ENCODE peak calls at places on chromosomes 13 and 19, in ten cellular contexts. T is cardiac muscle cell, A is tibial nerve, M is sigmoid colon, P is H9, J is fibroblast of lung, I is adrenal gland, Y is colonic mucosa, S is spleen, N is psoas muscle. K is an unnamed sample. For H3K4me1, the result is how much of the 10 kb centered on the place peaks cover.

GRCh38 chr19:42555317-42555716 is 27.0 kb upstream of the CEACAM1 start:
- DNase-seq in T (no peak), A (no peak), M (no peak), P (peak), J (no peak), I (no peak), Y (no peak), S (peak), N (no peak), K (no peak)

GRCh38 chr19:23071087-23071511 is 45.7 kb upstream of the ZNF730 start:
- DNase-seq in T (no peak), A (no peak), M (peak), P (peak), J (peak), I (no peak), Y (peak), S (no peak), N (no peak), K (no peak)

GRCh38 chr13:72163671-72164070 is 296.7 kb upstream of the DACH1 start:
- DNase-seq in T (no peak), A (no peak), M (no peak), P (no peak), J (no peak), I (peak), Y (no peak), S (no peak), N (no peak), K (no peak)

GRCh38 chr13:20414475-20415287 is 111.0 kb downstream of the CRYL1 start:
- DNase-seq in T (no peak), A (no peak), M (no peak), P (peak), J (no peak), I (no peak), Y (no peak), S (no peak), N (no peak), K (no peak)

GRCh38 chr13:54628383-54628782 is 1599.8 kb downstream of the OLFM4 start:
- DNase-seq in T (no peak), A (no peak), M (no peak), P (no peak), J (no peak), I (no peak), Y (no peak), S (no peak), N (no peak), K (no peak)

GRCh38 chr13:28653111-28653510 is 5.8 kb upstream of the POMP start:
- DNase-seq in T (no peak), A (no peak), M (no peak), P (no peak), J (peak), I (no peak), Y (no peak), S (no peak), N (no peak), K (no peak)

GRCh38 chr13:77697208-77698103 is at the start of gene SLAIN1:
- DNase-seq in T (peak), A (peak), M (peak), P (peak), J (peak), I (peak), Y (peak), S (peak), N (peak), K (peak)

GRCh38 chr19:38647966-38648788 is 728 bp downstream of the ACTN4 start:
- DNase-seq in T (peak), A (no peak), M (no peak), P (no peak), J (no peak), I (no peak), Y (peak), S (no peak), N (no peak), K (no peak)

GRCh38 chr19:50713556-50714236 is 5.9 kb downstream of the SHANK1 start:
- DNase-seq in T (no peak), A (no peak), M (no peak), P (no peak), J (no peak), I (no peak), Y (no peak), S (no peak), N (peak), K (no peak)

GRCh38 chr19:4913996-4914735 is 4.9 kb downstream of the UHRF1 start:
- DNase-seq in T (no peak), A (no peak), M (no peak), P (no peak), J (peak), I (no peak), Y (no peak), S (no peak), N (no peak), K (no peak)

GRCh38 chr13:32443111-32443510 is 15.2 kb upstream of the N4BP2L1 start:
- DNase-seq in T (peak), A (no peak), M (no peak), P (no peak), J (peak), I (no peak), Y (no peak), S (no peak), N (no peak), K (no peak)

GRCh38 chr19:44927746-44928145 is 13.3 kb downstream of the APOC1 start:
- DNase-seq in T (no peak), A (no peak), M (no peak), P (no peak), J (peak), I (no peak), Y (no peak), S (no peak), N (no peak), K (no peak)

GRCh38 chr19:44925114-44925891 is 10.9 kb downstream of the APOC1 start:
- DNase-seq in T (no peak), A (peak), M (peak), P (no peak), J (peak), I (peak), Y (peak), S (peak), N (peak), K (peak)

GRCh38 chr19:44930088-44930487 is 11.9 kb upstream of the APOC4 start:
- DNase-seq in T (no peak), A (no peak), M (no peak), P (no peak), J (no peak), I (no peak), Y (no peak), S (no peak), N (no peak), K (no peak)

DNA sequence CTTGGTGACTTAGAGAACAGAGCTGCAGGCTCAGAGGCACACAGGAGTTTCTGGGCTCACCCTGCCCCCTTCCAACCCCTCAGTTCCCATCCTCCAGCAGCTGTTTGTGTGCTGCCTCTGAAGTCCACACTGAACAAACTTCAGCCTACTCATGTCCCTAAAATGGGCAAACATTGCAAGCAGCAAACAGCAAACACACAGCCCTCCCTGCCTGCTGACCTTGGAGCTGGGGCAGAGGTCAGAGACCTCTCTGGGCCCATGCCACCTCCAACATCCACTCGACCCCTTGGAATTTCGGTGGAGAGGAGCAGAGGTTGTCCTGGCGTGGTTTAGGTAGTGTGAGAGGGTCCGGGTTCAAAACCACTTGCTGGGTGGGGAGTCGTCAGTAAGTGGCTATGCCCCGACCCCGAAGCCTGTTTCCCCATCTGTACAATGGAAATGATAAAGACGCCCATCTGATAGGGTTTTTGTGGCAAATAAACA is 9.9 kb downstream of the APOC1 start:
- DNase-seq in T (no peak), A (no peak), M (no peak), P (no peak), J (no peak), I (no peak), Y (no peak), S (no peak), N (no peak), K (no peak)
- H3K27ac ChIP-seq in T (no peak), A (no peak), M (peak), P (no peak), J (no peak), I (peak), Y (peak), S (no peak), N (no peak), K (peak)

GRCh38 chr13:84605927-84606326 is 723.7 kb upstream of the SLITRK1 start:
- DNase-seq in T (no peak), A (no peak), M (no peak), P (peak), J (no peak), I (no peak), Y (no peak), S (no peak), N (no peak), K (no peak)
- TF ChIP-seq CTCF in T (no peak), A (no peak), M (no peak), P (peak), J (no peak), I (no peak), Y (no peak), S (no peak), N (no peak), K (no peak)

GRCh38 chr13:113967206-113967720 is 6.6 kb downstream of the C13orf46 start:
- DNase-seq in T (no peak), A (no peak), M (peak), P (no peak), J (no peak), I (no peak), Y (no peak), S (no peak), N (peak), K (peak)

GRCh38 chr13:113969973-113970611 is 3.8 kb downstream of the C13orf46 start:
- DNase-seq in T (no peak), A (no peak), M (peak), P (no peak), J (no peak), I (no peak), Y (peak), S (peak), N (peak), K (peak)

GRCh38 chr13:113969311-113969972 is 4.4 kb downstream of the C13orf46 start:
- DNase-seq in T (no peak), A (peak), M (peak), P (no peak), J (no peak), I (no peak), Y (no peak), S (peak), N (peak), K (peak)

GRCh38 chr13:113967729-113968462 is 6.0 kb downstream of the C13orf46 start:
- DNase-seq in T (no peak), A (no peak), M (peak), P (no peak), J (no peak), I (no peak), Y (no peak), S (peak), N (peak), K (peak)

GRCh38 chr13:113968463-113969310 is 5.2 kb downstream of the C13orf46 start:
- DNase-seq in T (no peak), A (no peak), M (peak), P (no peak), J (no peak), I (no peak), Y (no peak), S (peak), N (peak), K (peak)
- H3K4me1 ChIP-seq in T (under half), A (under half), M (under half), P (under half), J (under half), I (under half), Y (under half), S (under half), N (under half), K (under half)

DNA sequence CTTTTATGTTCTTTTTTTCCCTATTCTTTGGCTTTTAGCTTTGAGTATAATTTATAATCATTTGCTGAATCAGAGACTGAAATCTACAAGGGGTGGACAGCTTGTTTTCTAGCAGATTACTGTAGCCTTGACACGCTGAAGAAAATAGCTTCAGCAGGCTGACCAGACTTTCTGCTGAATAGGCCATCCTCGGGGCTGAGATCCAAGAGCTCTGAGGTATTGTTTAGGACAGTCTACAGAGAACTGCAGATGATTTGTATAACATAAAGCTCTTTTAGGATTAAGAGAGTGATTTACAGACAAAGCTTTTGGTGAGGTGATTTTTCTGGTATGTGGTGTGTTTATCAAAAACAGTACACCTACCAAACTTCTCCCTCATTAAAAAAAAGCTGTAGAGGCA is 16.8 kb downstream of the POLR1D start:
- DNase-seq in T (no peak), A (no peak), M (no peak), P (no peak), J (peak), I (peak), Y (no peak), S (no peak), N (no peak), K (no peak)
- H3K27ac ChIP-seq in T (no peak), A (no peak), M (peak), P (no peak), J (no peak), I (peak), Y (no peak), S (no peak), N (no peak), K (peak)

K was measured in upper lobe of right lung.